ENCODE peak calls at places on chromosomes 5 and 9, in six cellular contexts. D is HepG2, T is NCI-H774, B is AG08395, I is T-helper 9 cell, H is ureter. E is an unnamed sample.

GRCh38 chr5:172437445-172438303 is 16.7 kb downstream of the SH3PXD2B start:
- DNase-seq in D (peak), T (peak), B (peak), I (no peak), H (peak), E (no peak)

GRCh38 chr9:131546336-131547084 is 1.2 kb downstream of the PRRT1B start:
- DNase-seq in D (peak), T (no peak), B (peak), I (no peak), H (no peak), E (no peak)

GRCh38 chr5:64229163-64229774 is 63.6 kb downstream of the RNF180 start:
- DNase-seq in D (peak), T (peak), B (peak), I (no peak), H (no peak), E (peak)

GRCh38 chr9:133321411-133321935 is 14.5 kb downstream of the SURF6 start:
- DNase-seq in D (no peak), T (no peak), B (no peak), I (no peak), H (peak), E (no peak)

GRCh38 chr9:131545003-131545785 is at the start of gene PRRT1B:
- DNase-seq in D (peak), T (peak), B (no peak), I (no peak), H (peak), E (no peak)

GRCh38 chr9:20981486-20981885 is 50.0 kb downstream of the HACD4 start:
- DNase-seq in D (no peak), T (no peak), B (peak), I (no peak), H (no peak), E (peak)

GRCh38 chr9:101307041-101307440 is 77.8 kb downstream of the BAAT start:
- DNase-seq in D (no peak), T (no peak), B (no peak), I (no peak), H (no peak), E (no peak)

GRCh38 chr9:19809422-19810269 is 20.8 kb upstream of the SLC24A2 start:
- DNase-seq in D (no peak), T (no peak), B (no peak), I (no peak), H (no peak), E (no peak)

GRCh38 chr9:99889120-99889519 is 17.3 kb upstream of the STX17 start:
- DNase-seq in D (no peak), T (no peak), B (no peak), I (no peak), H (no peak), E (no peak)

GRCh38 chr5:77356740-77357139 is 135.4 kb downstream of the WDR41 start:
- DNase-seq in D (no peak), T (peak), B (peak), I (no peak), H (no peak), E (no peak)

GRCh38 chr5:143775258-143775657 is 36.7 kb upstream of the HMHB1 start:
- DNase-seq in D (no peak), T (no peak), B (peak), I (no peak), H (no peak), E (peak)

GRCh38 chr9:90451804-90452203 is 190.8 kb downstream of the DIRAS2 start:
- DNase-seq in D (no peak), T (no peak), B (no peak), I (no peak), H (no peak), E (no peak)

GRCh38 chr5:402615-403359 is 40.2 kb upstream of the EXOC3 start:
- DNase-seq in D (no peak), T (no peak), B (no peak), I (no peak), H (no peak), E (no peak)

GRCh38 chr5:399296-400281 is 43.4 kb upstream of the EXOC3 start:
- DNase-seq in D (peak), T (peak), B (peak), I (no peak), H (peak), E (peak)

GRCh38 chr9:86550411-86550810 is 196.2 kb upstream of the TUT7 start:
- DNase-seq in D (no peak), T (no peak), B (no peak), I (no peak), H (no peak), E (no peak)

GRCh38 chr5:177497297-177498012 is at the start of gene PDLIM7:
- DNase-seq in D (peak), T (peak), B (peak), I (peak), H (peak), E (peak)

GRCh38 chr9:135561391-135562234 is at the start of gene PAEP:
- DNase-seq in D (peak), T (no peak), B (no peak), I (no peak), H (peak), E (no peak)

GRCh38 chr5:173530547-173530946 is 85.9 kb downstream of the BOD1 start:
- DNase-seq in D (peak), T (no peak), B (no peak), I (no peak), H (no peak), E (no peak)

GRCh38 chr5:88049737-88050136 is 218.9 kb downstream of the TMEM161B start:
- DNase-seq in D (no peak), T (no peak), B (no peak), I (no peak), H (no peak), E (no peak)

GRCh38 chr9:122225323-122226141 is 3.2 kb downstream of the LHX6 start:
- DNase-seq in D (no peak), T (no peak), B (no peak), I (no peak), H (no peak), E (no peak)

GRCh38 chr9:121781143-121781542 is 129.7 kb downstream of the DAB2IP start:
- DNase-seq in D (no peak), T (no peak), B (no peak), I (no peak), H (no peak), E (no peak)

GRCh38 chr9:133714606-133715294 is 23.4 kb downstream of the SARDH start:
- DNase-seq in D (peak), T (no peak), B (no peak), I (no peak), H (no peak), E (no peak)

GRCh38 chr9:101601904-101602765 is 7.4 kb upstream of the PPP3R2 start:
- DNase-seq in D (peak), T (peak), B (peak), I (no peak), H (no peak), E (peak)

GRCh38 chr9:86041331-86041741 is 58.0 kb downstream of the GOLM1 start:
- DNase-seq in D (no peak), T (no peak), B (peak), I (no peak), H (no peak), E (peak)

GRCh38 chr9:35811364-35812024 is 568 bp downstream of the SPAG8 start:
- DNase-seq in D (no peak), T (no peak), B (no peak), I (no peak), H (no peak), E (no peak)